ENCODE peak calls at places on chromosomes 7 and 10, in eight cellular contexts. G is endodermal cell, Y is GM13976, A is fibroblast of mammary gland, W is AG04450, E is GM23338, J is HFF-Myc, O is GM06990. M is an unnamed sample.

GRCh38 chr7:31398815-31399214 is 58.3 kb upstream of the NEUROD6 start:
- DNase-seq in E (no peak), A (no peak), W (no peak), Y (no peak), G (no peak), O (no peak), J (no peak), M (no peak)

GRCh38 chr7:121394709-121395140 is 1.4 kb downstream of the FAM3C start:
- DNase-seq in G (no peak), E (no peak), A (peak), W (no peak), Y (peak), O (no peak), J (no peak), M (no peak)

GRCh38 chr10:24469993-24470392 is 253.7 kb downstream of the ARHGAP21 start:
- DNase-seq in G (no peak), E (no peak), A (no peak), W (no peak), Y (no peak), J (no peak), O (no peak), M (peak)

GRCh38 chr10:32147730-32148129 is 91.5 kb upstream of the KIF5B start:
- DNase-seq in Y (no peak), A (no peak), G (no peak), E (no peak), O (no peak), J (no peak), W (no peak), M (no peak)

GRCh38 chr10:115046686-115047244 is 46.4 kb upstream of the ATRNL1 start:
- DNase-seq in G (no peak), A (no peak), W (no peak), Y (no peak), J (no peak), O (no peak), E (no peak), M (no peak)

GRCh38 chr10:127133672-127134500 is 62.5 kb downstream of the INSYN2A start:
- DNase-seq in E (no peak), A (no peak), Y (no peak), G (no peak), J (no peak), W (no peak), O (no peak), M (no peak)

GRCh38 chr10:113221756-113222168 is 271.7 kb downstream of the TCF7L2 start:
- DNase-seq in G (peak), E (peak), Y (no peak), A (peak), J (no peak), W (no peak), O (no peak), M (peak)

GRCh38 chr7:47648301-47648900 is 66.5 kb upstream of the TNS3 start:
- DNase-seq in G (no peak), O (no peak), E (no peak), Y (no peak), A (peak), W (no peak), J (no peak), M (no peak)

GRCh38 chr7:129108583-129108982 is 35.9 kb upstream of the TSPAN33 start:
- DNase-seq in G (no peak), A (no peak), E (no peak), O (no peak), J (no peak), Y (no peak), W (no peak), M (no peak)

GRCh38 chr7:154450434-154450833 is 398.2 kb downstream of the DPP6 start:
- DNase-seq in E (no peak), J (no peak), W (no peak), O (no peak), G (no peak), A (no peak), Y (no peak), M (no peak)

GRCh38 chr7:31493714-31494181 is 20.1 kb upstream of the ITPRID1 start:
- DNase-seq in O (no peak), W (no peak), J (no peak), A (no peak), E (peak), G (no peak), Y (no peak), M (peak)

GRCh38 chr10:99430116-99430450 is 341 bp downstream of the GOT1 start:
- DNase-seq in G (no peak), Y (no peak), J (no peak), E (peak), A (peak), O (no peak), W (no peak), M (no peak)

GRCh38 chr10:82161264-82161663 is 286.3 kb downstream of the NRG3 start:
- DNase-seq in W (no peak), Y (no peak), O (no peak), E (no peak), G (no peak), A (no peak), J (no peak), M (no peak)

GRCh38 chr7:47194516-47194915 is 387.4 kb downstream of the TNS3 start:
- DNase-seq in A (no peak), J (no peak), O (no peak), Y (no peak), E (no peak), G (no peak), W (no peak), M (no peak)

GRCh38 chr7:90271753-90272152 is 26.8 kb downstream of the CFAP69 start:
- DNase-seq in G (no peak), E (no peak), O (no peak), Y (no peak), A (peak), J (no peak), W (peak), M (peak)

GRCh38 chr10:43056568-43057011 is 20.3 kb upstream of the RET start:
- DNase-seq in A (no peak), W (no peak), G (peak), O (no peak), E (no peak), Y (no peak), J (no peak), M (no peak)

GRCh38 chr7:73482746-73483145 is 39.3 kb downstream of the BAZ1B start:
- DNase-seq in W (no peak), O (no peak), A (no peak), J (no peak), E (no peak), G (no peak), Y (no peak), M (no peak)

GRCh38 chr10:119251315-119251708 is 43.9 kb downstream of the GRK5 start:
- DNase-seq in O (no peak), W (no peak), G (no peak), Y (no peak), J (no peak), E (no peak), A (peak), M (no peak)

GRCh38 chr7:20450473-20450872 is 119.8 kb downstream of the ITGB8 start:
- DNase-seq in Y (no peak), A (no peak), O (no peak), J (no peak), G (no peak), E (no peak), W (no peak), M (no peak)

DNA sequence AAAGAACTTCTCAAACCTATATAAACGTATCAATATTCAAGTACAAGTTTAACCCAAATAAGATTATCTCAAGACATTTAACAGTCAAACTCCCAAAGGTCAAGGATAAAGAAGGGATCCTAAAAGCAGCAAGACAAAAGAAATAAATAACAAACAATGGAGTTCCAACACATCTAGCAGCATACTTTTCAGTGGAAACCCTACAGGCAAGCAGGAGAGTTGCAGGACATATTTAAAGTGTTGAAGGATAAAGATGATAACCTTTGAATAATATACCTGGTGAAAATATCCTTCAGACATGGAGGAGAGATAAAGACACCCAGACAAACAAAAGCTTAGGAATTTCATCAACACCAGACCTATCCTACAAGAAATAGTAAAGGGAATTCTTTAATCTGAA is 82.8 kb downstream of the TES start:
- DNase-seq in G (no peak), J (no peak), Y (no peak), A (no peak), E (no peak), W (no peak), O (no peak), M (no peak)
- TF ChIP-seq CTCF in G (peak), J (no peak), Y (no peak), A (peak), E (peak), W (peak), O (peak), M (peak)

GRCh38 chr10:88687853-88688467 is 18.1 kb upstream of the LIPK start:
- DNase-seq in A (peak), E (peak), O (no peak), W (no peak), Y (peak), J (no peak), G (no peak), M (no peak)
- TF ChIP-seq CTCF in A (peak), E (peak), O (peak), W (peak), Y (peak), J (peak), G (peak), M (no peak)

DNA sequence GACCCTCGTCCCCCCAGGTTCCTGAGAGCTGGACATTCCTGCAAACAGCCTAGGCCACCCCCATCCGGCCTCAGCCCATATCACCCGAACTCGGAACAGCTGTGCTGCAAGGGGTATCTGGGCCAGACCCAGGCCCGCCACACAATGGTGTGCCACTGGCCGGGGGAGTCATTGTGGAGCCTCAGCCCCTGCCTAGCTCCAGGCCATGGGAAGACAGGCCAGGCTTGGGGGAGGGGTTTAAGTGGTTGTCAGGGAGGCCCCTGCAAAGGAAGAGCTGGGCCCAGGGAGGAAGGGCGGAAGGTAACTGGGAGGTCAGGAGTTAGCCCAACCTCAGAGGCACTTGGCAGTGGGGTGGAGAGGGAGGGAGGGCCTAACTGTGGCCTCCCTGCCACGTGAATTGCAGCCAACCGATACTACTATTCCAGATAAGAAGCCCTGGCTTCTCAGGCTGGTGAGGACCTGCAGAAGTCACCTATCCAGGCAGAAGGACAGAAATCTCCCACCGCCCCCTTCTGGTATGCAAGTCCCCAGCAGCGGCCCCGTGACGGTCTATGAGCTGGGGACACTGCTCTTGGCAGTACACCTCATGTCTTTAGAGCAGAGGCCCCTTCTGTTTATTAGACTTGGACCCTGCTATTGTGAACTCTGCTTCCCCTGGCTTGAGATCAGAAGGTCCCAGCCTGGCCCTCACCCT is 26.8 kb downstream of the VSIR start:
- DNase-seq in W (no peak), O (no peak), A (no peak), J (no peak), Y (no peak), G (peak), E (peak), M (no peak)
- TF ChIP-seq CTCF in W (no peak), O (no peak), A (no peak), J (no peak), Y (no peak), G (peak), E (peak), M (no peak)

GRCh38 chr10:61819208-61819607 is 82.3 kb upstream of the ARID5B start:
- DNase-seq in E (no peak), G (no peak), O (no peak), J (no peak), A (no peak), W (no peak), Y (no peak), M (peak)
- TF ChIP-seq CTCF in E (no peak), G (no peak), O (no peak), J (no peak), A (no peak), W (no peak), Y (no peak), M (peak)

GRCh38 chr10:117167346-117168134 is 29.5 kb upstream of the VAX1 start:
- DNase-seq in O (no peak), W (no peak), E (no peak), G (peak), Y (peak), J (no peak), A (no peak), M (no peak)

GRCh38 chr10:117163954-117164292 is 25.9 kb upstream of the VAX1 start:
- DNase-seq in J (no peak), O (no peak), W (no peak), G (no peak), Y (no peak), E (no peak), A (no peak), M (no peak)

GRCh38 chr10:117166420-117167345 is 28.6 kb upstream of the VAX1 start:
- DNase-seq in W (no peak), E (no peak), J (no peak), Y (peak), O (no peak), A (no peak), G (peak), M (peak)

GRCh38 chr10:117164878-117165556 is 26.9 kb upstream of the VAX1 start:
- DNase-seq in Y (no peak), O (no peak), W (no peak), J (no peak), A (no peak), E (no peak), G (peak), M (no peak)

DNA sequence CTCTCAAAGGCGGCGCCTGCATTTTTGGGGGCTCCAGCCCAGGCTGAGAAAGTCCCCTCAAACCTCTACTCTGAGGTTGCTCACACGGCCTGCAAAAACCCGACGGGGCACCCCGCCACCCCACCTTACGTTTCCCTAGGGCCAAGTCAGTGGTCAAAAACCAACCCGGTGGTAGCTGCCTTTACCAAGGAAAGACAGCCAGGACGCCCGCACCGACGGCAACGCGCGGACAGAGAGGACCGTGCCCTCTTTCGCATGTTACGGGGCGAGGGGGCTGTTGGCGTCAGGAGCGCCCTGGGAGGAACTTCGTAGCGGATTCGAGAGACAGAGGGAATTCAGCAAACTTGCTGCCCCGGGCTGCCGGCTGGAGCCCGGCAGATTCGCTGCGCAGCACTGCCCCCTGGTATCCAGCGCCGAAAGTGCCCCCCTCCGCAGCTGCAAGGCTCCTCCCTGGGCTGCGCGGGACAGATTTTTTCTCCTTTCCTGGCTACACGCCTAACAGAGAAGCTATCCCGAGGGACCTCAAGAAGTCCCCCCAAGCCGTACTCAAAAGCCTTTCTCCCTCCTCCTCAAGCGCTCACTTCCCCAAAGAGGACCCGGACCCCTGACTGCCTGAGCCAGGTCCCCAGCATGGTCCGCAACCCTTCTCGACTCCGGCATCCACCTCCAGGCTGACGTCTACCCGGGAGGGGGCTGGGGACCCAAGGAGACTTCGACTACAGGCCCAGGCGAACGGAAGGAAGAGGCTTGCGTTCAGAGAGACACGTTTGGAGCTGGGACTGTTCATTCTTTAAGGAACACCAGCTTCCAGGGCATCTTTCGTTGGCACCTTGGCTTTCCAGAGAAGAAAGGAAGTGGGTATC is 27.7 kb upstream of the VAX1 start:
- DNase-seq in E (peak), Y (peak), A (peak), J (no peak), W (no peak), G (peak), O (no peak), M (peak)
- TF ChIP-seq CTCF in E (peak), Y (no peak), A (peak), J (peak), W (peak), G (peak), O (peak), M (peak)

M was measured in PC-3.